ENCODE peak calls at places on chromosomes 12 and 14, in eight cellular contexts. One of them, this sample, is unnamed. For H3K4me1, the result is how much of the 10 kb centered on the place peaks cover.

GRCh38 chr14:68853749-68854148 is 60.9 kb upstream of the ZFP36L1 start:
- DNase-seq in CD8-positive, alpha-beta T cell: no peak
- DNase-seq in tibial artery: no peak
- DNase-seq in right lobe of liver: no peak
- DNase-seq in aorta: no peak
- DNase-seq in lung: no peak
- DNase-seq in GM23248: no peak
- DNase-seq in psoas muscle: no peak
- DNase-seq in this sample: no peak

GRCh38 chr14:97625512-97625911 is 828.3 kb downstream of the VRK1 start:
- DNase-seq in CD8-positive, alpha-beta T cell: no peak
- DNase-seq in tibial artery: no peak
- DNase-seq in right lobe of liver: no peak
- DNase-seq in aorta: no peak
- DNase-seq in lung: no peak
- DNase-seq in GM23248: no peak
- DNase-seq in psoas muscle: no peak
- DNase-seq in this sample: no peak

GRCh38 chr12:92574046-92574783 is 128.6 kb upstream of the PLEKHG7 start:
- DNase-seq in CD8-positive, alpha-beta T cell: no peak
- DNase-seq in tibial artery: no peak
- DNase-seq in right lobe of liver: peak
- DNase-seq in aorta: no peak
- DNase-seq in lung: no peak
- DNase-seq in GM23248: peak
- DNase-seq in psoas muscle: no peak
- DNase-seq in this sample: no peak

GRCh38 chr12:65585648-65586420 is 238.4 kb upstream of the HMGA2 start:
- DNase-seq in CD8-positive, alpha-beta T cell: no peak
- DNase-seq in tibial artery: no peak
- DNase-seq in right lobe of liver: no peak
- DNase-seq in aorta: no peak
- DNase-seq in lung: no peak
- DNase-seq in GM23248: no peak
- DNase-seq in psoas muscle: no peak
- DNase-seq in this sample: no peak

GRCh38 chr14:58663494-58664111 is 25.8 kb downstream of the DACT1 start:
- DNase-seq in CD8-positive, alpha-beta T cell: no peak
- DNase-seq in tibial artery: no peak
- DNase-seq in right lobe of liver: no peak
- DNase-seq in aorta: no peak
- DNase-seq in lung: no peak
- DNase-seq in GM23248: peak
- DNase-seq in psoas muscle: no peak
- DNase-seq in this sample: no peak

GRCh38 chr12:24231298-24231697 is 281.8 kb upstream of the SOX5 start:
- DNase-seq in CD8-positive, alpha-beta T cell: no peak
- DNase-seq in tibial artery: no peak
- DNase-seq in right lobe of liver: no peak
- DNase-seq in aorta: no peak
- DNase-seq in lung: no peak
- DNase-seq in GM23248: no peak
- DNase-seq in psoas muscle: no peak
- DNase-seq in this sample: no peak

GRCh38 chr12:58640314-58640713 is 280.0 kb downstream of the LRIG3 start:
- DNase-seq in CD8-positive, alpha-beta T cell: no peak
- DNase-seq in tibial artery: no peak
- DNase-seq in right lobe of liver: no peak
- DNase-seq in aorta: no peak
- DNase-seq in lung: no peak
- DNase-seq in GM23248: peak
- DNase-seq in psoas muscle: no peak
- DNase-seq in this sample: no peak

GRCh38 chr12:14327717-14328116 is 37.8 kb upstream of the ATF7IP start:
- DNase-seq in CD8-positive, alpha-beta T cell: no peak
- DNase-seq in tibial artery: no peak
- DNase-seq in right lobe of liver: no peak
- DNase-seq in aorta: no peak
- DNase-seq in lung: no peak
- DNase-seq in GM23248: peak
- DNase-seq in psoas muscle: no peak
- DNase-seq in this sample: no peak

GRCh38 chr12:57216014-57216891 is at the start of gene NXPH4:
- DNase-seq in CD8-positive, alpha-beta T cell: peak
- DNase-seq in tibial artery: peak
- DNase-seq in right lobe of liver: no peak
- DNase-seq in aorta: peak
- DNase-seq in lung: no peak
- DNase-seq in GM23248: peak
- DNase-seq in psoas muscle: no peak
- DNase-seq in this sample: peak

GRCh38 chr12:118055144-118055557 is 5.8 kb downstream of the WSB2 start:
- DNase-seq in CD8-positive, alpha-beta T cell: peak
- DNase-seq in tibial artery: peak
- DNase-seq in right lobe of liver: peak
- DNase-seq in aorta: peak
- DNase-seq in lung: peak
- DNase-seq in GM23248: peak
- DNase-seq in psoas muscle: peak
- DNase-seq in this sample: peak

GRCh38 chr12:749871-750270 is 2.5 kb upstream of the WNK1 start:
- DNase-seq in CD8-positive, alpha-beta T cell: no peak
- DNase-seq in tibial artery: no peak
- DNase-seq in right lobe of liver: no peak
- DNase-seq in aorta: no peak
- DNase-seq in lung: no peak
- DNase-seq in GM23248: peak
- DNase-seq in psoas muscle: no peak
- DNase-seq in this sample: no peak

GRCh38 chr12:25715147-25715546 is 162.1 kb upstream of the LMNTD1 start:
- DNase-seq in CD8-positive, alpha-beta T cell: no peak
- DNase-seq in tibial artery: no peak
- DNase-seq in right lobe of liver: no peak
- DNase-seq in aorta: no peak
- DNase-seq in lung: no peak
- DNase-seq in GM23248: peak
- DNase-seq in psoas muscle: no peak
- DNase-seq in this sample: no peak

GRCh38 chr12:10140001-10140400 is 10.0 kb upstream of the CLEC7A start:
- DNase-seq in CD8-positive, alpha-beta T cell: peak
- DNase-seq in tibial artery: no peak
- DNase-seq in right lobe of liver: no peak
- DNase-seq in aorta: no peak
- DNase-seq in lung: peak
- DNase-seq in GM23248: peak
- DNase-seq in psoas muscle: no peak
- DNase-seq in this sample: peak

GRCh38 chr14:64788706-64789105 is 84.5 kb downstream of the PLEKHG3 start:
- DNase-seq in CD8-positive, alpha-beta T cell: no peak
- DNase-seq in tibial artery: no peak
- DNase-seq in right lobe of liver: no peak
- DNase-seq in aorta: no peak
- DNase-seq in lung: no peak
- DNase-seq in GM23248: peak
- DNase-seq in psoas muscle: no peak
- DNase-seq in this sample: no peak

GRCh38 chr12:27616356-27617150 is 79.7 kb upstream of the REP15 start:
- DNase-seq in CD8-positive, alpha-beta T cell: no peak
- DNase-seq in tibial artery: no peak
- DNase-seq in right lobe of liver: no peak
- DNase-seq in aorta: no peak
- DNase-seq in lung: no peak
- DNase-seq in GM23248: peak
- DNase-seq in psoas muscle: no peak
- DNase-seq in this sample: no peak

GRCh38 chr12:11839093-11839641 is 189.7 kb downstream of the ETV6 start:
- DNase-seq in CD8-positive, alpha-beta T cell: no peak
- DNase-seq in tibial artery: peak
- DNase-seq in right lobe of liver: peak
- DNase-seq in aorta: no peak
- DNase-seq in lung: no peak
- DNase-seq in GM23248: peak
- DNase-seq in psoas muscle: peak
- DNase-seq in this sample: no peak
- H3K4me1 ChIP-seq in CD8-positive, alpha-beta T cell: under half
- H3K4me1 ChIP-seq in tibial artery: half or more
- H3K4me1 ChIP-seq in right lobe of liver: under half
- H3K4me1 ChIP-seq in aorta: under half
- H3K4me1 ChIP-seq in lung: under half
- H3K4me1 ChIP-seq in GM23248: under half
- H3K4me1 ChIP-seq in psoas muscle: under half
- H3K4me1 ChIP-seq in this sample: under half

DNA sequence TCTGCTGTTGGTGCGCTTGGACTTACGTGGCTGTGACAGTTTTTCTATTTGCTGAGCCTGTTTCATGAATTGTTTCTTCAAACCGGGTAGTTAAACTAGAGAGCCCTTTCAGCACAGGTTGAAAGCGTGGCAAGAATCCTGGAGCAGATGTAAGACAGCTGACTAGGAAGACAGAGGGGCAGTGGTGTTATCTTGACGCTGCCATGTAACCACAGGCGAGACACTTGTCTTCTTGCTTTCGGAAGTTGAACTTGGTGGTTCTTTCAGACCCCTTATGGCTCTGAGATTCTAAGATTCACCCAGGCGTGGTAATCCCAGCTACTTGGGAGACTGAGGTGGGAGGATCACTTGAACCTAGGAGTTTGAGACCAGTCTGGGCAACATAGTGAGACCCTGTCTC is 4.3 kb downstream of the EMP1 start:
- DNase-seq in CD8-positive, alpha-beta T cell: no peak
- DNase-seq in tibial artery: no peak
- DNase-seq in right lobe of liver: no peak
- DNase-seq in aorta: no peak
- DNase-seq in lung: no peak
- DNase-seq in GM23248: peak
- DNase-seq in psoas muscle: no peak
- DNase-seq in this sample: no peak
- H3K27ac ChIP-seq in CD8-positive, alpha-beta T cell: no peak
- H3K27ac ChIP-seq in tibial artery: peak
- H3K27ac ChIP-seq in right lobe of liver: no peak
- H3K27ac ChIP-seq in aorta: no peak
- H3K27ac ChIP-seq in lung: no peak
- H3K27ac ChIP-seq in GM23248: peak
- H3K27ac ChIP-seq in psoas muscle: no peak
- H3K27ac ChIP-seq in this sample: peak

GRCh38 chr14:89310211-89310610 is 106.8 kb downstream of the FOXN3 start:
- DNase-seq in CD8-positive, alpha-beta T cell: no peak
- DNase-seq in tibial artery: no peak
- DNase-seq in right lobe of liver: no peak
- DNase-seq in aorta: no peak
- DNase-seq in lung: no peak
- DNase-seq in GM23248: no peak
- DNase-seq in psoas muscle: no peak
- DNase-seq in this sample: no peak

GRCh38 chr14:89309670-89310177 is 107.3 kb downstream of the FOXN3 start:
- DNase-seq in CD8-positive, alpha-beta T cell: no peak
- DNase-seq in tibial artery: no peak
- DNase-seq in right lobe of liver: no peak
- DNase-seq in aorta: no peak
- DNase-seq in lung: no peak
- DNase-seq in GM23248: no peak
- DNase-seq in psoas muscle: no peak
- DNase-seq in this sample: no peak

GRCh38 chr14:89304972-89305703 is 111.9 kb downstream of the FOXN3 start:
- DNase-seq in CD8-positive, alpha-beta T cell: no peak
- DNase-seq in tibial artery: peak
- DNase-seq in right lobe of liver: no peak
- DNase-seq in aorta: no peak
- DNase-seq in lung: no peak
- DNase-seq in GM23248: peak
- DNase-seq in psoas muscle: peak
- DNase-seq in this sample: peak

GRCh38 chr14:89308232-89308959 is 108.6 kb downstream of the FOXN3 start:
- DNase-seq in CD8-positive, alpha-beta T cell: no peak
- DNase-seq in tibial artery: no peak
- DNase-seq in right lobe of liver: no peak
- DNase-seq in aorta: no peak
- DNase-seq in lung: no peak
- DNase-seq in GM23248: peak
- DNase-seq in psoas muscle: no peak
- DNase-seq in this sample: no peak

DNA sequence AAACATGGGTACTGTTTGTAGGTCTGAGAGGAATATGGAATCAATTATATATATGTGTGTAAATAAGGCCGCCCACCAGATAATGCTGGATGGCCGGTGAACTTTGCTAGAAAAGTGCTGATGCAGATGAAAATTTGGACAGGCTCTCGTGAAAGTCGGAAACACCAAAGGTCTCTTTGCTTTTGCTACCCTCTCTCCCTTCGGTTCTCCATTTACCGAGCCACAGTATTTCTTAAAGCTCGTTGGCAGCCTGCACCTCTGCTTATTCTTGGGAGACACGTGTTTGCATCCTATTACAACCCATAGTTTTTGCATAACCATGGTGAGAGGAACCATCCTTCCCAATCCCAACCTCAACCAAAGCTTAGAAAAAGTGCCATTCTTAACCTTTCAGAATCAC is 109.6 kb downstream of the FOXN3 start:
- DNase-seq in CD8-positive, alpha-beta T cell: no peak
- DNase-seq in tibial artery: no peak
- DNase-seq in right lobe of liver: no peak
- DNase-seq in aorta: no peak
- DNase-seq in lung: no peak
- DNase-seq in GM23248: no peak
- DNase-seq in psoas muscle: no peak
- DNase-seq in this sample: no peak
- H3K4me1 ChIP-seq in CD8-positive, alpha-beta T cell: under half
- H3K4me1 ChIP-seq in tibial artery: half or more
- H3K4me1 ChIP-seq in right lobe of liver: under half
- H3K4me1 ChIP-seq in aorta: under half
- H3K4me1 ChIP-seq in lung: under half
- H3K4me1 ChIP-seq in GM23248: under half
- H3K4me1 ChIP-seq in psoas muscle: half or more
- H3K4me1 ChIP-seq in this sample: half or more

GRCh38 chr12:101828463-101829196 is 2.1 kb downstream of the GNPTAB start:
- DNase-seq in CD8-positive, alpha-beta T cell: no peak
- DNase-seq in tibial artery: no peak
- DNase-seq in right lobe of liver: no peak
- DNase-seq in aorta: no peak
- DNase-seq in lung: no peak
- DNase-seq in GM23248: no peak
- DNase-seq in psoas muscle: no peak
- DNase-seq in this sample: no peak

GRCh38 chr12:101826766-101827368 is 3.9 kb downstream of the GNPTAB start:
- DNase-seq in CD8-positive, alpha-beta T cell: no peak
- DNase-seq in tibial artery: no peak
- DNase-seq in right lobe of liver: no peak
- DNase-seq in aorta: no peak
- DNase-seq in lung: no peak
- DNase-seq in GM23248: no peak
- DNase-seq in psoas muscle: no peak
- DNase-seq in this sample: no peak

GRCh38 chr12:101823891-101824290 is 6.9 kb downstream of the GNPTAB start:
- DNase-seq in CD8-positive, alpha-beta T cell: peak
- DNase-seq in tibial artery: peak
- DNase-seq in right lobe of liver: no peak
- DNase-seq in aorta: no peak
- DNase-seq in lung: peak
- DNase-seq in GM23248: peak
- DNase-seq in psoas muscle: peak
- DNase-seq in this sample: peak

GRCh38 chr12:101823039-101823438 is 7.7 kb downstream of the GNPTAB start:
- DNase-seq in CD8-positive, alpha-beta T cell: no peak
- DNase-seq in tibial artery: no peak
- DNase-seq in right lobe of liver: no peak
- DNase-seq in aorta: no peak
- DNase-seq in lung: no peak
- DNase-seq in GM23248: no peak
- DNase-seq in psoas muscle: no peak
- DNase-seq in this sample: no peak

GRCh38 chr12:101824831-101825230 is 5.9 kb downstream of the GNPTAB start:
- DNase-seq in CD8-positive, alpha-beta T cell: no peak
- DNase-seq in tibial artery: no peak
- DNase-seq in right lobe of liver: no peak
- DNase-seq in aorta: no peak
- DNase-seq in lung: no peak
- DNase-seq in GM23248: peak
- DNase-seq in psoas muscle: no peak
- DNase-seq in this sample: no peak
- H3K27ac ChIP-seq in CD8-positive, alpha-beta T cell: no peak
- H3K27ac ChIP-seq in tibial artery: no peak
- H3K27ac ChIP-seq in right lobe of liver: no peak
- H3K27ac ChIP-seq in aorta: no peak
- H3K27ac ChIP-seq in lung: peak
- H3K27ac ChIP-seq in GM23248: no peak
- H3K27ac ChIP-seq in psoas muscle: peak
- H3K27ac ChIP-seq in this sample: peak

This sample was measured in heart right ventricle.